ENCODE peak calls at places on chromosomes 11 and 22, in seven cellular contexts. A is esophagus squamous epithelium, E is ovary, Q is adrenal gland, S is tibial nerve, V is lower leg skin, U is body of pancreas. N is an unnamed sample.

GRCh38 chr11:134045799-134046635 is 22.9 kb upstream of the JAM3 start:
- DNase-seq in U (no peak), V (no peak), Q (no peak), A (no peak), S (no peak), E (no peak), N (no peak)

GRCh38 chr11:129211397-129211796 is 19.3 kb upstream of the ARHGAP32 start:
- DNase-seq in E (no peak), A (no peak), Q (no peak), S (no peak), U (no peak), V (no peak), N (no peak)

GRCh38 chr11:60498853-60499252 is 6.3 kb downstream of the MS4A12 start:
- DNase-seq in A (no peak), S (no peak), U (no peak), E (no peak), Q (no peak), V (no peak), N (no peak)

GRCh38 chr11:123137496-123138270 is 57.4 kb downstream of the CLMP start:
- DNase-seq in Q (peak), A (no peak), V (peak), U (peak), S (peak), E (peak), N (no peak)

GRCh38 chr11:47724041-47724729 is 9.0 kb upstream of the AGBL2 start:
- DNase-seq in U (peak), Q (peak), E (peak), V (no peak), A (no peak), S (no peak), N (no peak)

GRCh38 chr11:110613526-110613925 is 98.7 kb downstream of the ARHGAP20 start:
- DNase-seq in U (no peak), Q (no peak), E (no peak), A (no peak), S (no peak), V (no peak), N (no peak)

GRCh38 chr11:92482502-92482901 is 257.9 kb downstream of the FAT3 start:
- DNase-seq in S (no peak), V (no peak), E (no peak), U (no peak), A (no peak), Q (no peak), N (no peak)

GRCh38 chr22:30044369-30044768 is 35.9 kb upstream of the HORMAD2 start:
- DNase-seq in U (peak), V (peak), Q (peak), E (no peak), S (no peak), A (no peak), N (peak)

GRCh38 chr11:1943977-1944376 is 3.2 kb upstream of the MRPL23 start:
- DNase-seq in V (peak), Q (no peak), E (peak), U (no peak), S (no peak), A (no peak), N (peak)

GRCh38 chr11:73227571-73228211 is 9.6 kb downstream of the P2RY2 start:
- DNase-seq in V (peak), E (peak), A (no peak), S (no peak), Q (peak), U (peak), N (no peak)

GRCh38 chr11:115499241-115499799 is 4.9 kb downstream of the CADM1 start:
- DNase-seq in Q (no peak), U (no peak), S (no peak), E (no peak), A (no peak), V (no peak), N (no peak)

GRCh38 chr11:78838417-78838816 is 263.8 kb upstream of the NARS2 start:
- DNase-seq in A (no peak), V (no peak), U (no peak), S (no peak), E (no peak), Q (no peak), N (no peak)

GRCh38 chr11:16169946-16170345 is 186.4 kb downstream of the SOX6 start:
- DNase-seq in A (no peak), S (no peak), Q (no peak), U (no peak), E (no peak), V (no peak), N (no peak)

GRCh38 chr11:120566176-120566575 is 54.6 kb downstream of the GRIK4 start:
- DNase-seq in E (no peak), A (no peak), Q (no peak), V (no peak), U (no peak), S (no peak), N (peak)

GRCh38 chr11:126712017-126712625 is 288.4 kb downstream of the KIRREL3 start:
- DNase-seq in A (no peak), E (no peak), Q (no peak), U (no peak), S (no peak), V (no peak), N (no peak)

GRCh38 chr11:43557553-43558031 is 122.9 kb upstream of the HSD17B12 start:
- DNase-seq in U (no peak), S (no peak), Q (no peak), E (peak), A (no peak), V (peak), N (no peak)

GRCh38 chr11:17257200-17257599 is 19.3 kb upstream of the NUCB2 start:
- DNase-seq in V (no peak), Q (no peak), S (no peak), U (no peak), A (no peak), E (no peak), N (no peak)

GRCh38 chr11:36060926-36061325 is 117.1 kb downstream of the LDLRAD3 start:
- DNase-seq in U (no peak), S (no peak), A (no peak), Q (peak), E (no peak), V (no peak), N (no peak)

GRCh38 chr22:49847751-49848689 is 5.6 kb upstream of the ZBED4 start:
- DNase-seq in U (no peak), A (no peak), Q (no peak), S (no peak), E (no peak), V (peak), N (no peak)

GRCh38 chr11:107928767-107929507 is 689 bp downstream of the RAB39A start:
- DNase-seq in U (no peak), V (peak), Q (peak), A (no peak), E (no peak), S (no peak), N (no peak)

GRCh38 chr11:118152552-118153471 is at the start of gene SCN4B:
- DNase-seq in V (no peak), Q (peak), A (no peak), E (peak), U (peak), S (no peak), N (no peak)

GRCh38 chr22:30968015-30968923 is at the start of gene MORC2:
- DNase-seq in V (peak), A (no peak), U (peak), Q (peak), E (peak), S (no peak), N (no peak)

GRCh38 chr11:13891911-13892310 is 70.6 kb upstream of the SPON1 start:
- DNase-seq in Q (no peak), E (no peak), S (no peak), U (no peak), V (no peak), A (no peak), N (no peak)

GRCh38 chr22:22024440-22024839 is 41.9 kb upstream of the TOP3B start:
- DNase-seq in S (no peak), V (no peak), E (no peak), Q (no peak), U (no peak), A (no peak), N (no peak)

GRCh38 chr22:22027955-22028354 is 45.4 kb upstream of the TOP3B start:
- DNase-seq in U (no peak), Q (no peak), S (no peak), A (no peak), E (no peak), V (no peak), N (no peak)

GRCh38 chr22:22026157-22026831 is 43.7 kb upstream of the TOP3B start:
- DNase-seq in S (no peak), E (no peak), Q (no peak), V (no peak), A (no peak), U (no peak), N (no peak)

GRCh38 chr22:22023581-22024137 is 41.1 kb upstream of the TOP3B start:
- DNase-seq in U (no peak), E (no peak), A (no peak), Q (no peak), S (no peak), V (no peak), N (no peak)

DNA sequence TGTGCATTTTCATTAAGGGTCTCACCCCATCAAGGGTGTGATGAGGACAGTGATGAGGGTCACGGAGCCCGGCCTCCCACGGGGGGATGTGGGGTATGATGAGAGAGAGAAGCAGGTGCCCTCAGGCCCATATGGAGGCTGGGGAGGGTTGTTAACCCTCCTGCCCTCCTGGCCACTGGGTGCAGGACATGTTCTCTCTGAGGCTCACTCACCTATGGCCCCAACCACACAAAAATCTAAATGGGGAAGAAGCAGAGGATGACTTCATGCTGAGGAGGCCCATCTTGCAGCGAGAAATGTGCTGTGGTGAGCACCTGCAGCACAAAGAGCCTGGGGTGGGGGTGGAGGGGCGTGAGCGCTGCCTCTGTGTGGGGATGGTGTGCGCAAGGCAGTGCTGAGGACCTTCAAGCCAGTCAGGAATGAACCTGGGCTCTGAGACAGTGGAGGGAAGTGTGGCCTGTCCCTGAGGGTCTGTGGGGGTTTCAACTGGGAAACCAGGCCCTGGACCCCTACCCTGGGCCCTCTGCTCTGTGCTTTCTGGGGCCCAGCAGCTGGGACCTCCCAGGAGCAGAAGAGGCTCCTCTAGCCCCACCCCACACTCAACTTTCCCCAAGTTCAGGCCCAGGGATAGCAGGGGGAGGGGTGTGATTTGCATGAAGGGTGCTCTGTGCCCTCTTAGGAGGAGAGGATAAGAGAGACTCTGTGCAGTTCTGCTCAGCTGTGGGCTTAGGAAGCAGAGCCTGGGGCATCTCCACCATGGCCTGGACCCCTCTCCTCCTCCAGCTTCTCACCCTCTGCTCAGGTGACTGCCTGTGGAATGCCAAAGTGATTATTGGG is 43.0 kb upstream of the TOP3B start:
- DNase-seq in Q (no peak), V (no peak), A (no peak), U (no peak), S (no peak), E (no peak), N (no peak)
- TF ChIP-seq POLR2A in Q (no peak), V (no peak), A (no peak), U (no peak), S (no peak), E (no peak), N (no peak)

DNA sequence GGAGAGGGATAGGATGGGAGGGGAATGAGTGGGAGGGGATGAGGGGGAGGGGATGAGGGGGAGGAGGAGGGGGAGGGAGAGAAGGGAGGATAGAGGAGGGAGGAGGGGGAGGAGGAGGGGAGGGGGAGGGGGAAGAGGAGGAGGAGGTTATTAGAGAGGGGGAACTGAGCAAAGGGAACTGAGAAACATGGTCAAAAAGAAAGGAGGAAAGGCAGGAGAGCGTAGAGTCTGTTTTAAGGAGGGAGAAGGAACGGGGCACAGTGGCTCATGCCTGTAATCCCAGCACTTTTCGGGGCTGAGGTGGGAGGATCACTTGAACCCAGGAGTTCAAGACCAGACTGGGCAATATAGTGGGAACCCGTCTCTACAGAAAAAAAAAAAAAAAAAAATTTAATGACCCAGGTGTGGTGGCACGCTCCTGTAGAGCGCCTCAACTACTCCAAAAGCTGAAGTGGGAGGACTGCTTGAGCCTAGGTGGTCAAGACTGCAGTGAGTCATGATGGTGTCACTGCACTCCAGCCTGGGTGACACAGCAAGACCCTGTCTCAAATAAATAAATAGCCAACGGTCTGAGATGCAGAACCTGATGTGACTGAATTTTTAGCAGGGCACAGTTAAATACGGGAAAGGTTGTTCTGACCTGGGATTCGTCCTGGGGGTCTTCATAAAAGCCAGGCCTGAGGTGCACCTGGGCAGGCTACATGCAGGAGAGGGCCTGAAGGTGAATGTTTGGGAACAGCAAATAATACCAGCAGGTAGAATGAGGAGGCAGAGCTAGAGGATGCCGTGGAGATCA is 4.0 kb downstream of the B3GNT6 start:
- DNase-seq in S (no peak), Q (no peak), A (no peak), V (no peak), E (no peak), U (no peak), N (no peak)
- TF ChIP-seq POLR2A in S (no peak), Q (no peak), A (no peak), V (no peak), E (no peak), U (no peak), N (no peak)

GRCh38 chr11:9362393-9362863 is 22.0 kb upstream of the IPO7 start:
- DNase-seq in V (peak), A (no peak), Q (no peak), U (no peak), S (no peak), E (no peak), N (no peak)

GRCh38 chr11:9367551-9367950 is 16.9 kb upstream of the IPO7 start:
- DNase-seq in U (no peak), S (no peak), E (no peak), V (no peak), A (no peak), Q (no peak), N (no peak)

GRCh38 chr11:9363954-9364912 is 20.2 kb upstream of the IPO7 start:
- DNase-seq in A (peak), E (peak), U (peak), V (peak), S (peak), Q (peak), N (peak)
- TF ChIP-seq POLR2A in A (peak), E (peak), U (peak), V (no peak), S (no peak), Q (peak), N (no peak)

DNA sequence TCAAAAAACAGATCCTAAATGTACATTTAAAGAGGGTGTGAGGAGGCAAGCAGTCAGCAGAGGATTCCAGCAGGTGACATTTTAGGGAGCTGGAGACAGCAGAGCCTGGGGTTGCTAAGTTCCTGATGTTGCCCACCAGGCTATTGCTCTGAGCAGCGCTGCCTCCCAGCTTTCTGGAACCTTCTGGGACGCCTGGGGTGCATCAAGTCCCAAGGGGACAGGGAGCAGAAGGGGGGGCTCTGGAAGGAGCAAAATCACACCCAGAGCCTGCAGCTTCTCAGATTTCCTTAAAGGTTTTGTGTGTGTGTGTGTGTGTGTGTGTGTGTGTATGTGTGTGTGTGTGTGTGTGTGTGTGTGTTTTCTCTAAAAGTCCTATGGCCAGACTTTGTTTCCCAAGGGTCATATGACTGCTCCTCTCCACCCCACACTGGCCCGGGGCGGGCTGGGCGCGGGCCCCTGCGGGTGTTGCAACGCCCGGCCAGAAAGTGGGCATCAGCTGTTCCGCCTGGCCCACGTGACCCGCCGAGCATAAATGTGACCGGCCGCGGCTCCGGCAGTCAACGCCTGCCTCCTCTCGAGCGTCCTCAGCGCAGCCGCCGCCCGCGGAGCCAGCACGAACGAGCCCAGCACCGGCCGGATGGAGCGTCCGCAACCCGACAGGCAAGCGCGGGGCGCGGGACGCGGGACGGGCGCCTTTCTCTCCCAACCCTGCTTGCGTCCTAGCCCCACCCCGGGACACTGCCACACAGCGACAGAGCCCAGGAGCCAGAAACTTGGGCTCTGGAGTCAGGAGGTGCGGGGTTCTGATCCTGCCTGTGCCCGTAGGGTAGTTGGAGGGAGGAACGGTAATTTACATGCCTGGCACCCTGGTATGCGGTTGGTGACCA is at the start of gene HMOX1:
- DNase-seq in V (peak), Q (peak), S (peak), A (peak), E (peak), U (peak), N (peak)
- TF ChIP-seq POLR2A in V (peak), Q (peak), S (peak), A (peak), E (peak), U (peak), N (peak)

N was measured in H54.